ENCODE peak calls at places on chromosomes 4 and X, in six cellular contexts. One of them, this sample, is unnamed.

GRCh38 chrX:153974726-153975286 is 2.3 kb downstream of the TMEM187 start:
- DNase-seq in body of pancreas: no peak
- DNase-seq in activated T-helper 9 cell treated with anti-CD3 and anti-CD28 coated beads, Interleukin-2, amount 50 U/mL, for 16 hours: no peak
- DNase-seq in activated T-helper 1 cell treated with anti-CD3 and anti-CD28 coated beads, Interleukin-12 subunit alpha, Interleukin-12 subunit beta, Interleukin-2, Interleukin-4 antibody, amounts not matched to agents 30 ng/mL and 10 ng/mL and 1 ng/mL, durations not matched to agents 14 hours and 24 hours and 36 hours: no peak
- DNase-seq in AG08395: no peak
- DNase-seq in stimulated activated CD8-positive, alpha-beta memory T cell treated with anti-CD3 and anti-CD28 coated beads, Interleukin-15, amount 100 ng/mL, for 48 hours: no peak
- DNase-seq in this sample: no peak

GRCh38 chrX:1558761-1559468 is 21.9 kb upstream of the P2RY8 start:
- DNase-seq in body of pancreas: peak
- DNase-seq in activated T-helper 9 cell treated with anti-CD3 and anti-CD28 coated beads, Interleukin-2, amount 50 U/mL, for 16 hours: no peak
- DNase-seq in activated T-helper 1 cell treated with anti-CD3 and anti-CD28 coated beads, Interleukin-12 subunit alpha, Interleukin-12 subunit beta, Interleukin-2, Interleukin-4 antibody, amounts not matched to agents 30 ng/mL and 10 ng/mL and 1 ng/mL, durations not matched to agents 14 hours and 24 hours and 36 hours: no peak
- DNase-seq in AG08395: no peak
- DNase-seq in stimulated activated CD8-positive, alpha-beta memory T cell treated with anti-CD3 and anti-CD28 coated beads, Interleukin-15, amount 100 ng/mL, for 48 hours: no peak
- DNase-seq in this sample: no peak

GRCh38 chrX:67636532-67636931 is 92.7 kb downstream of the AR start:
- DNase-seq in body of pancreas: no peak
- DNase-seq in activated T-helper 9 cell treated with anti-CD3 and anti-CD28 coated beads, Interleukin-2, amount 50 U/mL, for 16 hours: no peak
- DNase-seq in activated T-helper 1 cell treated with anti-CD3 and anti-CD28 coated beads, Interleukin-12 subunit alpha, Interleukin-12 subunit beta, Interleukin-2, Interleukin-4 antibody, amounts not matched to agents 30 ng/mL and 10 ng/mL and 1 ng/mL, durations not matched to agents 14 hours and 24 hours and 36 hours: no peak
- DNase-seq in AG08395: no peak
- DNase-seq in stimulated activated CD8-positive, alpha-beta memory T cell treated with anti-CD3 and anti-CD28 coated beads, Interleukin-15, amount 100 ng/mL, for 48 hours: no peak
- DNase-seq in this sample: no peak

GRCh38 chr4:156642161-156642560 is 329.4 kb downstream of the PDGFC start:
- DNase-seq in body of pancreas: no peak
- DNase-seq in activated T-helper 9 cell treated with anti-CD3 and anti-CD28 coated beads, Interleukin-2, amount 50 U/mL, for 16 hours: no peak
- DNase-seq in activated T-helper 1 cell treated with anti-CD3 and anti-CD28 coated beads, Interleukin-12 subunit alpha, Interleukin-12 subunit beta, Interleukin-2, Interleukin-4 antibody, amounts not matched to agents 30 ng/mL and 10 ng/mL and 1 ng/mL, durations not matched to agents 14 hours and 24 hours and 36 hours: no peak
- DNase-seq in AG08395: peak
- DNase-seq in stimulated activated CD8-positive, alpha-beta memory T cell treated with anti-CD3 and anti-CD28 coated beads, Interleukin-15, amount 100 ng/mL, for 48 hours: no peak
- DNase-seq in this sample: no peak

GRCh38 chr4:44583393-44583792 is 68.0 kb downstream of the YIPF7 start:
- DNase-seq in body of pancreas: no peak
- DNase-seq in activated T-helper 9 cell treated with anti-CD3 and anti-CD28 coated beads, Interleukin-2, amount 50 U/mL, for 16 hours: no peak
- DNase-seq in activated T-helper 1 cell treated with anti-CD3 and anti-CD28 coated beads, Interleukin-12 subunit alpha, Interleukin-12 subunit beta, Interleukin-2, Interleukin-4 antibody, amounts not matched to agents 30 ng/mL and 10 ng/mL and 1 ng/mL, durations not matched to agents 14 hours and 24 hours and 36 hours: no peak
- DNase-seq in AG08395: no peak
- DNase-seq in stimulated activated CD8-positive, alpha-beta memory T cell treated with anti-CD3 and anti-CD28 coated beads, Interleukin-15, amount 100 ng/mL, for 48 hours: no peak
- DNase-seq in this sample: no peak

GRCh38 chrX:16212436-16212835 is 45.2 kb downstream of the MAGEB17 start:
- DNase-seq in body of pancreas: peak
- DNase-seq in activated T-helper 9 cell treated with anti-CD3 and anti-CD28 coated beads, Interleukin-2, amount 50 U/mL, for 16 hours: no peak
- DNase-seq in activated T-helper 1 cell treated with anti-CD3 and anti-CD28 coated beads, Interleukin-12 subunit alpha, Interleukin-12 subunit beta, Interleukin-2, Interleukin-4 antibody, amounts not matched to agents 30 ng/mL and 10 ng/mL and 1 ng/mL, durations not matched to agents 14 hours and 24 hours and 36 hours: no peak
- DNase-seq in AG08395: no peak
- DNase-seq in stimulated activated CD8-positive, alpha-beta memory T cell treated with anti-CD3 and anti-CD28 coated beads, Interleukin-15, amount 100 ng/mL, for 48 hours: no peak
- DNase-seq in this sample: no peak

GRCh38 chrX:18887177-18887820 is 96.6 kb downstream of the PHKA2 start:
- DNase-seq in body of pancreas: no peak
- DNase-seq in activated T-helper 9 cell treated with anti-CD3 and anti-CD28 coated beads, Interleukin-2, amount 50 U/mL, for 16 hours: no peak
- DNase-seq in activated T-helper 1 cell treated with anti-CD3 and anti-CD28 coated beads, Interleukin-12 subunit alpha, Interleukin-12 subunit beta, Interleukin-2, Interleukin-4 antibody, amounts not matched to agents 30 ng/mL and 10 ng/mL and 1 ng/mL, durations not matched to agents 14 hours and 24 hours and 36 hours: no peak
- DNase-seq in AG08395: no peak
- DNase-seq in stimulated activated CD8-positive, alpha-beta memory T cell treated with anti-CD3 and anti-CD28 coated beads, Interleukin-15, amount 100 ng/mL, for 48 hours: no peak
- DNase-seq in this sample: no peak

GRCh38 chr4:76022031-76022430 is 1.3 kb downstream of the CXCL10 start:
- DNase-seq in body of pancreas: no peak
- DNase-seq in activated T-helper 9 cell treated with anti-CD3 and anti-CD28 coated beads, Interleukin-2, amount 50 U/mL, for 16 hours: no peak
- DNase-seq in activated T-helper 1 cell treated with anti-CD3 and anti-CD28 coated beads, Interleukin-12 subunit alpha, Interleukin-12 subunit beta, Interleukin-2, Interleukin-4 antibody, amounts not matched to agents 30 ng/mL and 10 ng/mL and 1 ng/mL, durations not matched to agents 14 hours and 24 hours and 36 hours: no peak
- DNase-seq in AG08395: no peak
- DNase-seq in stimulated activated CD8-positive, alpha-beta memory T cell treated with anti-CD3 and anti-CD28 coated beads, Interleukin-15, amount 100 ng/mL, for 48 hours: no peak
- DNase-seq in this sample: no peak

GRCh38 chr4:79250887-79251286 is 75.0 kb downstream of the NAA11 start:
- DNase-seq in body of pancreas: no peak
- DNase-seq in activated T-helper 9 cell treated with anti-CD3 and anti-CD28 coated beads, Interleukin-2, amount 50 U/mL, for 16 hours: no peak
- DNase-seq in activated T-helper 1 cell treated with anti-CD3 and anti-CD28 coated beads, Interleukin-12 subunit alpha, Interleukin-12 subunit beta, Interleukin-2, Interleukin-4 antibody, amounts not matched to agents 30 ng/mL and 10 ng/mL and 1 ng/mL, durations not matched to agents 14 hours and 24 hours and 36 hours: no peak
- DNase-seq in AG08395: no peak
- DNase-seq in stimulated activated CD8-positive, alpha-beta memory T cell treated with anti-CD3 and anti-CD28 coated beads, Interleukin-15, amount 100 ng/mL, for 48 hours: no peak
- DNase-seq in this sample: no peak

GRCh38 chrX:12245650-12246645 is 107.7 kb downstream of the FRMPD4 start:
- DNase-seq in body of pancreas: no peak
- DNase-seq in activated T-helper 9 cell treated with anti-CD3 and anti-CD28 coated beads, Interleukin-2, amount 50 U/mL, for 16 hours: no peak
- DNase-seq in activated T-helper 1 cell treated with anti-CD3 and anti-CD28 coated beads, Interleukin-12 subunit alpha, Interleukin-12 subunit beta, Interleukin-2, Interleukin-4 antibody, amounts not matched to agents 30 ng/mL and 10 ng/mL and 1 ng/mL, durations not matched to agents 14 hours and 24 hours and 36 hours: no peak
- DNase-seq in AG08395: peak
- DNase-seq in stimulated activated CD8-positive, alpha-beta memory T cell treated with anti-CD3 and anti-CD28 coated beads, Interleukin-15, amount 100 ng/mL, for 48 hours: no peak
- DNase-seq in this sample: no peak

GRCh38 chr4:171519457-171519856 is 293.7 kb upstream of the GALNTL6 start:
- DNase-seq in body of pancreas: no peak
- DNase-seq in activated T-helper 9 cell treated with anti-CD3 and anti-CD28 coated beads, Interleukin-2, amount 50 U/mL, for 16 hours: no peak
- DNase-seq in activated T-helper 1 cell treated with anti-CD3 and anti-CD28 coated beads, Interleukin-12 subunit alpha, Interleukin-12 subunit beta, Interleukin-2, Interleukin-4 antibody, amounts not matched to agents 30 ng/mL and 10 ng/mL and 1 ng/mL, durations not matched to agents 14 hours and 24 hours and 36 hours: no peak
- DNase-seq in AG08395: no peak
- DNase-seq in stimulated activated CD8-positive, alpha-beta memory T cell treated with anti-CD3 and anti-CD28 coated beads, Interleukin-15, amount 100 ng/mL, for 48 hours: no peak
- DNase-seq in this sample: no peak

GRCh38 chr4:145825255-145825654 is 113.4 kb downstream of the ZNF827 start:
- DNase-seq in body of pancreas: no peak
- DNase-seq in activated T-helper 9 cell treated with anti-CD3 and anti-CD28 coated beads, Interleukin-2, amount 50 U/mL, for 16 hours: no peak
- DNase-seq in activated T-helper 1 cell treated with anti-CD3 and anti-CD28 coated beads, Interleukin-12 subunit alpha, Interleukin-12 subunit beta, Interleukin-2, Interleukin-4 antibody, amounts not matched to agents 30 ng/mL and 10 ng/mL and 1 ng/mL, durations not matched to agents 14 hours and 24 hours and 36 hours: no peak
- DNase-seq in AG08395: no peak
- DNase-seq in stimulated activated CD8-positive, alpha-beta memory T cell treated with anti-CD3 and anti-CD28 coated beads, Interleukin-15, amount 100 ng/mL, for 48 hours: no peak
- DNase-seq in this sample: no peak